ENCODE peak calls at places on chromosomes 1 and 21, in seven cellular contexts. E, A, H, J, P, T and B are unnamed samples.

GRCh38 chr1:6502000-6502891 is 10.8 kb upstream of the PLEKHG5 start:
- DNase-seq in E (no peak), A (no peak), H (no peak), J (no peak), P (peak; percentile 65), T (peak; percentile 85), B (no peak)

GRCh38 chr1:16134906-16135305 is 21.0 kb downstream of the EPHA2 start:
- DNase-seq in E (no peak), A (no peak), H (no peak), J (no peak), P (no peak), T (no peak), B (no peak)

GRCh38 chr1:23555949-23556640 is 3.2 kb downstream of the ID3 start:
- DNase-seq in E (no peak), A (peak; percentile 87), H (peak; percentile 54), J (no peak), P (no peak), T (no peak), B (no peak)

GRCh38 chr1:47023268-47024137 is at the start of gene CYP4X1:
- DNase-seq in E (no peak), A (peak; percentile 45), H (peak; percentile 14), J (no peak), P (no peak), T (no peak), B (peak; percentile 44)

GRCh38 chr1:94806451-94806861 is 13.7 kb upstream of the SLC44A3 start:
- DNase-seq in E (no peak), A (no peak), H (no peak), J (no peak), P (no peak), T (no peak), B (no peak)

GRCh38 chr1:175673236-175674150 is 69.9 kb downstream of the TNR start:
- DNase-seq in E (no peak), A (peak; percentile 80), H (no peak), J (no peak), P (no peak), T (no peak), B (no peak)

GRCh38 chr1:10901091-10901893 is 104.8 kb upstream of the CASZ1 start:
- DNase-seq in E (no peak), A (peak; percentile 50), H (peak; percentile 49), J (no peak), P (no peak), T (no peak), B (no peak)

GRCh38 chr1:185260611-185261010 is 56.4 kb downstream of the IVNS1ABP start:
- DNase-seq in E (no peak), A (no peak), H (no peak), J (no peak), P (no peak), T (no peak), B (no peak)

GRCh38 chr1:162347281-162347680 is 29.4 kb downstream of the SPATA46 start:
- DNase-seq in E (no peak), A (no peak), H (no peak), J (no peak), P (no peak), T (no peak), B (no peak)

GRCh38 chr1:76864383-76864782 is 2.9 kb upstream of the ST6GALNAC5 start:
- DNase-seq in E (no peak), A (no peak), H (no peak), J (no peak), P (no peak), T (no peak), B (no peak)

GRCh38 chr1:59994302-59995198 is 68.0 kb upstream of the CYP2J2 start:
- DNase-seq in E (no peak), A (peak; percentile 87), H (no peak), J (no peak), P (no peak), T (no peak), B (no peak)

GRCh38 chr1:156748670-156749428 is 2.6 kb downstream of the HDGF start:
- DNase-seq in E (no peak), A (peak; percentile 82), H (peak; percentile 79), J (no peak), P (peak; percentile 38), T (no peak), B (no peak)

GRCh38 chr21:32962286-32962685 is 63.4 kb upstream of the OLIG2 start:
- DNase-seq in E (no peak), A (no peak), H (no peak), J (no peak), P (no peak), T (no peak), B (no peak)

GRCh38 chr21:36319767-36320420 is at the start of gene MORC3:
- DNase-seq in E (peak; percentile 99), A (peak; percentile 100), H (peak; percentile 98), J (peak; percentile 97), P (peak; percentile 96), T (peak; percentile 98), B (peak; percentile 98)

GRCh38 chr1:109928591-109929111 is 18.0 kb downstream of the CSF1 start:
- DNase-seq in E (no peak), A (peak; percentile 45), H (peak; percentile 36), J (no peak), P (no peak), T (peak; percentile 76), B (no peak)

GRCh38 chr1:204565617-204566582 is 49.7 kb downstream of the MDM4 start:
- DNase-seq in E (peak; percentile 53), A (peak; percentile 67), H (peak; percentile 49), J (peak; percentile 73), P (peak; percentile 18), T (no peak), B (peak; percentile 56)

GRCh38 chr1:205963352-205963751 is 20.1 kb upstream of the SLC26A9 start:
- DNase-seq in E (no peak), A (peak; percentile 89), H (no peak), J (no peak), P (no peak), T (no peak), B (no peak)

GRCh38 chr1:20302093-20302471 is 11.4 kb downstream of the VWA5B1 start:
- DNase-seq in E (no peak), A (peak; percentile 64), H (no peak), J (no peak), P (no peak), T (no peak), B (no peak)